ENCODE peak calls at places on chromosomes 7 and 10, in four cellular contexts. One of them, this sample, is unnamed.

GRCh38 chr7:17183630-17184328 is 114.7 kb upstream of the AHR start:
- DNase-seq in HepG2: no peak
- DNase-seq in H1: no peak
- DNase-seq in K562: no peak
- DNase-seq in this sample: no peak

GRCh38 chr7:22469371-22470143 is 30.4 kb downstream of the STEAP1B start:
- DNase-seq in H1: no peak
- DNase-seq in K562: no peak
- DNase-seq in HepG2: no peak
- DNase-seq in this sample: no peak

GRCh38 chr10:122152544-122152943 is 118.6 kb upstream of the BTBD16 start:
- DNase-seq in H1: no peak
- DNase-seq in HepG2: no peak
- DNase-seq in K562: no peak
- DNase-seq in this sample: no peak

GRCh38 chr10:36023939-36024338 is 381.8 kb upstream of the FZD8 start:
- DNase-seq in HepG2: peak; percentile 3
- DNase-seq in K562: no peak
- DNase-seq in H1: no peak
- DNase-seq in this sample: no peak

GRCh38 chr7:78179211-78179610 is 380.6 kb downstream of the PHTF2 start:
- DNase-seq in H1: no peak
- DNase-seq in K562: no peak
- DNase-seq in HepG2: no peak
- DNase-seq in this sample: no peak

GRCh38 chr7:129796186-129796775 is 156.5 kb downstream of the UBE2H start:
- DNase-seq in K562: no peak
- DNase-seq in H1: no peak
- DNase-seq in HepG2: no peak
- DNase-seq in this sample: no peak

GRCh38 chr10:100636848-100637553 is 101.3 kb downstream of the HIF1AN start:
- DNase-seq in HepG2: no peak
- DNase-seq in K562: peak; percentile 51
- DNase-seq in H1: no peak
- DNase-seq in this sample: no peak

GRCh38 chr7:73931502-73931901 is 70.5 kb downstream of the TMEM270 start:
- DNase-seq in HepG2: no peak
- DNase-seq in H1: no peak
- DNase-seq in K562: no peak
- DNase-seq in this sample: no peak

GRCh38 chr10:73433538-73433867 is at the start of gene MSS51:
- DNase-seq in H1: no peak
- DNase-seq in HepG2: no peak
- DNase-seq in K562: no peak
- DNase-seq in this sample: no peak

GRCh38 chr10:34075269-34075926 is 739.7 kb downstream of the PARD3 start:
- DNase-seq in K562: no peak
- DNase-seq in HepG2: peak; percentile 21
- DNase-seq in H1: no peak
- DNase-seq in this sample: no peak

GRCh38 chr10:35451103-35452016 is 115.1 kb downstream of the CCNY start:
- DNase-seq in HepG2: no peak
- DNase-seq in K562: peak; percentile 48
- DNase-seq in H1: no peak
- DNase-seq in this sample: no peak

GRCh38 chr10:36086976-36087726 is 445.1 kb upstream of the FZD8 start:
- DNase-seq in H1: no peak
- DNase-seq in HepG2: no peak
- DNase-seq in K562: no peak
- DNase-seq in this sample: no peak

GRCh38 chr10:70835895-70836294 is 20.1 kb downstream of the SGPL1 start:
- DNase-seq in K562: no peak
- DNase-seq in HepG2: peak; percentile 76
- DNase-seq in H1: no peak
- DNase-seq in this sample: no peak

GRCh38 chr7:46264646-46265045 is 343.6 kb upstream of the IGFBP3 start:
- DNase-seq in K562: no peak
- DNase-seq in H1: no peak
- DNase-seq in HepG2: no peak
- DNase-seq in this sample: no peak

GRCh38 chr7:114718861-114719260 is 203.0 kb upstream of the MDFIC start:
- DNase-seq in H1: no peak
- DNase-seq in HepG2: no peak
- DNase-seq in K562: no peak
- DNase-seq in this sample: no peak

GRCh38 chr10:102963237-102963886 is 45.3 kb downstream of the CNNM2 start:
- DNase-seq in HepG2: no peak
- DNase-seq in K562: peak; percentile 51
- DNase-seq in H1: no peak
- DNase-seq in this sample: no peak

GRCh38 chr7:148303295-148304013 is 287.1 kb upstream of the C7orf33 start:
- DNase-seq in H1: no peak
- DNase-seq in HepG2: no peak
- DNase-seq in K562: no peak
- DNase-seq in this sample: no peak

GRCh38 chr10:122553341-122553740 is 7.2 kb upstream of the DMBT1 start:
- DNase-seq in HepG2: no peak
- DNase-seq in K562: no peak
- DNase-seq in H1: no peak
- DNase-seq in this sample: no peak

GRCh38 chr7:17530249-17530648 is 231.8 kb downstream of the AHR start:
- DNase-seq in K562: no peak
- DNase-seq in H1: no peak
- DNase-seq in HepG2: no peak
- DNase-seq in this sample: no peak

GRCh38 chr10:22701132-22701851 is 13.1 kb downstream of the PIP4K2A start:
- DNase-seq in HepG2: no peak
- DNase-seq in K562: no peak
- DNase-seq in H1: no peak
- DNase-seq in this sample: no peak
- TF ChIP-seq FOSL1 in HepG2: no peak
- TF ChIP-seq FOSL1 in K562: no peak
- TF ChIP-seq FOSL1 in H1: no peak
- TF ChIP-seq FOSL1 in this sample: no peak

GRCh38 chr10:17457083-17457482 is 2.7 kb upstream of the ST8SIA6 start:
- DNase-seq in HepG2: no peak
- DNase-seq in H1: no peak
- DNase-seq in K562: peak; percentile 66
- DNase-seq in this sample: no peak
- TF ChIP-seq FOSL1 in HepG2: no peak
- TF ChIP-seq FOSL1 in H1: no peak
- TF ChIP-seq FOSL1 in K562: no peak
- TF ChIP-seq FOSL1 in this sample: no peak

GRCh38 chr10:130877131-130877530 is 434.4 kb downstream of the TCERG1L start:
- DNase-seq in H1: no peak
- DNase-seq in K562: no peak
- DNase-seq in HepG2: no peak
- DNase-seq in this sample: no peak

GRCh38 chr10:130873636-130874035 is 437.9 kb downstream of the TCERG1L start:
- DNase-seq in K562: no peak
- DNase-seq in HepG2: no peak
- DNase-seq in H1: no peak
- DNase-seq in this sample: no peak

GRCh38 chr10:130878131-130878530 is 433.4 kb downstream of the TCERG1L start:
- DNase-seq in K562: no peak
- DNase-seq in H1: no peak
- DNase-seq in HepG2: no peak
- DNase-seq in this sample: no peak

GRCh38 chr10:130875897-130876472 is 435.5 kb downstream of the TCERG1L start:
- DNase-seq in K562: no peak
- DNase-seq in HepG2: no peak
- DNase-seq in H1: no peak
- DNase-seq in this sample: no peak

DNA sequence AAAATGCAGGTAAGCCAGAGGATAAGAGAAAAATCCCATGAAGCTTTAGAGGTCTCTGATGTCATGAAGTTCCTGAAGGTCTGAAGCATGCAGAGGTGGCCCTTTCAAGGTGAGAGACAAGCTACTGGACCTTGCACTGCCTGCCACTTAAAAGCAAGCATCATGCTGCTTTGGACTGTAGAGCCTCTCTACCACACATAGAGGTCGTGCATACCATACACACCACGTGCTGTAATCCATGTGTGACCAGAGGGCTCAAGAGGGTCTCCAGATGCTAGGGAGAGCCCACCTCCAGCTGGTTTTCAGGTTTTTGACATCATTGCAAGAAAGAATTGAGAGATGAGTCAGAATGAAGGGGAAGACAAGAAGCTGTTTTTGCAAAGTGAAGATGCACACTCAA is 436.4 kb downstream of the TCERG1L start:
- DNase-seq in H1: no peak
- DNase-seq in K562: no peak
- DNase-seq in HepG2: no peak
- DNase-seq in this sample: no peak
- TF ChIP-seq FOSL1 in H1: no peak
- TF ChIP-seq FOSL1 in K562: no peak
- TF ChIP-seq FOSL1 in HepG2: no peak
- TF ChIP-seq FOSL1 in this sample: no peak

GRCh38 chr10:97888641-97889262 is 39.1 kb downstream of the GOLGA7B start:
- DNase-seq in HepG2: no peak
- DNase-seq in K562: peak; percentile 17
- DNase-seq in H1: no peak
- DNase-seq in this sample: peak; percentile 58
- TF ChIP-seq FOSL1 in HepG2: no peak
- TF ChIP-seq FOSL1 in K562: no peak
- TF ChIP-seq FOSL1 in H1: no peak
- TF ChIP-seq FOSL1 in this sample: no peak

GRCh38 chr7:103989785-103990775 is 622 bp upstream of the RELN start:
- DNase-seq in HepG2: peak; percentile 59
- DNase-seq in K562: peak; percentile 82
- DNase-seq in H1: peak; percentile 75
- DNase-seq in this sample: no peak
- TF ChIP-seq FOSL1 in HepG2: no peak
- TF ChIP-seq FOSL1 in K562: no peak
- TF ChIP-seq FOSL1 in H1: no peak
- TF ChIP-seq FOSL1 in this sample: no peak

GRCh38 chr7:32461484-32461883 is 28.7 kb downstream of the LSM5 start:
- DNase-seq in HepG2: no peak
- DNase-seq in K562: no peak
- DNase-seq in H1: peak; percentile 4
- DNase-seq in this sample: no peak
- TF ChIP-seq FOSL1 in HepG2: no peak
- TF ChIP-seq FOSL1 in K562: no peak
- TF ChIP-seq FOSL1 in H1: no peak
- TF ChIP-seq FOSL1 in this sample: no peak

GRCh38 chr10:12503311-12503710 is 154.0 kb downstream of the CAMK1D start:
- DNase-seq in K562: no peak
- DNase-seq in H1: peak; percentile 42
- DNase-seq in HepG2: no peak
- DNase-seq in this sample: no peak
- TF ChIP-seq FOSL1 in K562: no peak
- TF ChIP-seq FOSL1 in H1: no peak
- TF ChIP-seq FOSL1 in HepG2: no peak
- TF ChIP-seq FOSL1 in this sample: no peak

DNA sequence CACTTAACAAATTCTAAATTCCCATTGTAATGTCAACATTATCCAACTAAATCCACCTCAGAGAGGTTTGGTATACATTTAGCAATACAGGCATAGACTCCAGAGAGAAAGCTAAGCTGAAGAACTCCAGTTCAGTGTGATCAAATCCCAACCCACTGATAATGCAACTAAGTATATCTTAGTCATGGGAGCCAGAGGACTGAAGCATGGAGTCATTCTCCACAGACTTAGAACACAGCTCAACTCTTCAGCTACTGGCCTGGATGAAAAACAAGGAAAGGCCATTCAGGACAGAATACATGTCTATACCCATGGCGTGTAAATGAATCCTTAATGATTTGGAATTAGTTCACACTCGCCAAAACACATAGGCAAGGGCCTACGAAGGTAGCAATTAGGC is 27.9 kb downstream of the NOC3L start:
- DNase-seq in H1: no peak
- DNase-seq in HepG2: no peak
- DNase-seq in K562: no peak
- DNase-seq in this sample: no peak
- TF ChIP-seq FOSL1 in H1: no peak
- TF ChIP-seq FOSL1 in HepG2: no peak
- TF ChIP-seq FOSL1 in K562: no peak
- TF ChIP-seq FOSL1 in this sample: no peak

DNA sequence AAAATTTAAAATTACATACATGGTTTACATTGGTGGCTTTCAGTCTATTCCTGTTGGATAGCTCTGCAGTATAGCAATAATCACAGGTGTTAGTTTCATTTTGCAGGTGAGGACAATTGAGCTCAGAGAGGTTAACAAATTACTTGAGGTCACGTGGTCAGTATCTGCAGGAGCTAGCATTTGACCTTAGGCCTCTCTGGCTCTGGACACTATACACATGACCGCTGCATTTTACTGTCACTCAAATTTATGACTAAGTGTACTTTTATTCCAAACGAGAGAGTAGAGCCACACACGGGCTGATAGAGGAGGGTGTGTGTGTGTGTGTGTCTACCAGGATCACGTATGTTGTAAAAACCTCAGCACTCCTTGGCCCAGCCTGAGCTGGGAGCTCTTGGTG is 272.9 kb downstream of the GFRA1 start:
- DNase-seq in H1: no peak
- DNase-seq in K562: no peak
- DNase-seq in HepG2: no peak
- DNase-seq in this sample: no peak
- TF ChIP-seq FOSL1 in H1: no peak
- TF ChIP-seq FOSL1 in K562: no peak
- TF ChIP-seq FOSL1 in HepG2: no peak
- TF ChIP-seq FOSL1 in this sample: no peak

DNA sequence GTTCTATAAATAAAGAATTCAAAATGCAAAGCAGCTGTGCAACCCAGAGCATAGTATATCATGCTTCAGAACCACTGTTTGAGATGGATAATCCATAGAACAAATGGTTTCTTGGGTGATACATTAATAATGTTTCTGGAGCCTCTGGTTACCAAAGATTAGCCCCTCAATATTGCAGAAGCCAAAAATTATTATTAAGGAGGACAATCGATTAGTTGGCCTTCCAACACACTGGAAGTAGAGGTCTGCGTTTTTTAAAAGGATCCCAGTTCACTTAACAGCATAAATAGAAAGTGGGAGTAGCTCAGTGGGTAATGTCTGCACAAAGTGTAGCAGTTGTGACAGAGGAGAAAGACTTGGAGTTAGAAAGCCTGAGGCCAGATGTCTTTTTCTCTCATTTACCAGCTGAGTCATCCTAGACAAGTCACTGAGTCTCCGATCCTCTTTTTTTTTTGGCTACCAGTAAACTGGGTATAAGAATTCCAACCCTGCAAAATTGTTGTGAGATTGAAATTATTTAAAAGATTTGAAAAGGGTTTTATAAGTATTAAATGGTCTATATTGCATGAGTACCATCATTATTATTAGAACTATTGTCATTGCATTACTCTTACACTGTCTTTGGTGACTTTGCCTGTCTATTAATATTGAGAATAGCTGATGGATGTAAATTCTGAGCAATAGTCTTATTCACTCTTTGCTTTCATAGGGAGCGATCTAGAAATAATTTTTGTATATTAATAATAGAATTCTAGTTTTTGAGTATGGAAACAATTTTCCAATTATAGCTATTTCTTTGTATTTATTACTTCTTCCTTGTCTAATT is 73.8 kb downstream of the ARID5B start:
- DNase-seq in K562: peak; percentile 45
- DNase-seq in H1: no peak
- DNase-seq in HepG2: no peak
- DNase-seq in this sample: no peak
- TF ChIP-seq FOSL1 in K562: peak; percentile 56
- TF ChIP-seq FOSL1 in H1: no peak
- TF ChIP-seq FOSL1 in HepG2: no peak
- TF ChIP-seq FOSL1 in this sample: no peak